ENCODE peak calls at places on chromosomes 12 and 14, in five cellular contexts. One of them, this sample, is unnamed.

GRCh38 chr12:25241171-25242020 is 9.3 kb downstream of the KRAS start:
- DNase-seq in K562: no peak
- DNase-seq in Panc1: peak
- DNase-seq in vagina: no peak
- DNase-seq in stomach: no peak
- DNase-seq in this sample: no peak

GRCh38 chr14:98766818-98767217 is 505.2 kb downstream of the BCL11B start:
- DNase-seq in K562: no peak
- DNase-seq in Panc1: no peak
- DNase-seq in stomach: no peak
- DNase-seq in vagina: peak
- DNase-seq in this sample: no peak

GRCh38 chr12:57069522-57069921 is 9.1 kb downstream of the NEMP1 start:
- DNase-seq in K562: peak
- DNase-seq in stomach: peak
- DNase-seq in Panc1: peak
- DNase-seq in vagina: no peak
- DNase-seq in this sample: peak

GRCh38 chr12:98698603-98699463 is 53.7 kb downstream of the APAF1 start:
- DNase-seq in Panc1: peak
- DNase-seq in stomach: peak
- DNase-seq in vagina: no peak
- DNase-seq in K562: peak
- DNase-seq in this sample: peak

GRCh38 chr12:87439990-87440827 is 589.0 kb downstream of the C12orf50 start:
- DNase-seq in Panc1: peak
- DNase-seq in stomach: peak
- DNase-seq in K562: no peak
- DNase-seq in vagina: no peak
- DNase-seq in this sample: peak

GRCh38 chr12:119262388-119262787 is 72.1 kb upstream of the CCDC60 start:
- DNase-seq in stomach: no peak
- DNase-seq in vagina: no peak
- DNase-seq in Panc1: no peak
- DNase-seq in K562: no peak
- DNase-seq in this sample: no peak

GRCh38 chr14:103546651-103547454 is 15.6 kb downstream of the BAG5 start:
- DNase-seq in stomach: peak
- DNase-seq in vagina: no peak
- DNase-seq in Panc1: no peak
- DNase-seq in K562: peak
- DNase-seq in this sample: no peak

GRCh38 chr14:34147461-34147860 is 196.6 kb upstream of the EGLN3 start:
- DNase-seq in vagina: no peak
- DNase-seq in stomach: no peak
- DNase-seq in Panc1: no peak
- DNase-seq in K562: no peak
- DNase-seq in this sample: no peak

GRCh38 chr14:103817595-103817994 is 29.8 kb downstream of the PPP1R13B start:
- DNase-seq in Panc1: no peak
- DNase-seq in K562: no peak
- DNase-seq in stomach: no peak
- DNase-seq in vagina: no peak
- DNase-seq in this sample: no peak

DNA sequence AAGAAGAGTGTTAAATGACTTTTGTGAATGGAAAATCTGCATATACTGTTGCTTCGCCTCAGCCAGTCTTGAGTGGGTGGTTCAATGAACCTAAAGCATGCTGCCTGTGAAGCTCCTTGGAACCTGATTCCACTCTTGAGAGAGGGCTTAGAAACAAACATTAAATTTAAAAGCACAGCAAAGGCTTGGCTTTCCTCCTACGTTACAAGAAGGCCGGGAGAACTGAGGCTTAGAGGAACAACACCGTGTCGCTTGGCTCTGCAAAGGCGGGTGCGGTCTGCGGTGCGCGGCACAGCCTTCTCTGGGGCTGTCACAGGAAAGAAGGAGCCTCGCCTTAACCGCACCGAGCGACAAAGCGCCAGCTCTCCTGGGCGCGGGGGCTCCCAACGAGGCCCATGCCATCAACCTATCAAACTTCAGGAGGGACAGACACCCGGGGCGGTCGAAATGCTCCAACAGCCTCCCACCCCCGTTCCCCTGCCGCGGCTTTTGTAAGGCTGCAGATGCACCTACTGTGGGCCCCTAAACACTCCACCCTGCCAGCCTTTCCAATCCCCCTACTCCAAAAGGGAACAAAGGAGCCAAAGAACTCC is 791 bp downstream of the OSBPL8 start:
- DNase-seq in vagina: peak
- DNase-seq in Panc1: no peak
- DNase-seq in stomach: peak
- DNase-seq in K562: peak
- DNase-seq in this sample: peak
- TF ChIP-seq POLR2AphosphoS5 in vagina: no peak
- TF ChIP-seq POLR2AphosphoS5 in Panc1: no peak
- TF ChIP-seq POLR2AphosphoS5 in stomach: peak
- TF ChIP-seq POLR2AphosphoS5 in K562: no peak
- TF ChIP-seq POLR2AphosphoS5 in this sample: no peak

GRCh38 chr12:30753233-30753632 is 1.5 kb downstream of the CAPRIN2 start:
- DNase-seq in K562: peak
- DNase-seq in Panc1: peak
- DNase-seq in stomach: no peak
- DNase-seq in vagina: no peak
- DNase-seq in this sample: no peak
- TF ChIP-seq CTCF in K562: peak
- TF ChIP-seq CTCF in Panc1: peak
- TF ChIP-seq CTCF in stomach: no peak
- TF ChIP-seq CTCF in vagina: no peak
- TF ChIP-seq CTCF in this sample: no peak

GRCh38 chr12:9760699-9761406 is at the start of gene CD69:
- DNase-seq in stomach: peak
- DNase-seq in K562: peak
- DNase-seq in Panc1: no peak
- DNase-seq in vagina: no peak
- DNase-seq in this sample: no peak
- TF ChIP-seq POLR2AphosphoS5 in stomach: peak
- TF ChIP-seq POLR2AphosphoS5 in K562: peak
- TF ChIP-seq POLR2AphosphoS5 in Panc1: no peak
- TF ChIP-seq POLR2AphosphoS5 in vagina: no peak
- TF ChIP-seq POLR2AphosphoS5 in this sample: no peak

GRCh38 chr12:31589896-31590729 is 823 bp downstream of the DENND5B start:
- DNase-seq in K562: peak
- DNase-seq in Panc1: peak
- DNase-seq in stomach: peak
- DNase-seq in vagina: no peak
- DNase-seq in this sample: no peak
- TF ChIP-seq CTCF in K562: no peak
- TF ChIP-seq CTCF in Panc1: peak
- TF ChIP-seq CTCF in stomach: no peak
- TF ChIP-seq CTCF in vagina: no peak
- TF ChIP-seq CTCF in this sample: no peak

DNA sequence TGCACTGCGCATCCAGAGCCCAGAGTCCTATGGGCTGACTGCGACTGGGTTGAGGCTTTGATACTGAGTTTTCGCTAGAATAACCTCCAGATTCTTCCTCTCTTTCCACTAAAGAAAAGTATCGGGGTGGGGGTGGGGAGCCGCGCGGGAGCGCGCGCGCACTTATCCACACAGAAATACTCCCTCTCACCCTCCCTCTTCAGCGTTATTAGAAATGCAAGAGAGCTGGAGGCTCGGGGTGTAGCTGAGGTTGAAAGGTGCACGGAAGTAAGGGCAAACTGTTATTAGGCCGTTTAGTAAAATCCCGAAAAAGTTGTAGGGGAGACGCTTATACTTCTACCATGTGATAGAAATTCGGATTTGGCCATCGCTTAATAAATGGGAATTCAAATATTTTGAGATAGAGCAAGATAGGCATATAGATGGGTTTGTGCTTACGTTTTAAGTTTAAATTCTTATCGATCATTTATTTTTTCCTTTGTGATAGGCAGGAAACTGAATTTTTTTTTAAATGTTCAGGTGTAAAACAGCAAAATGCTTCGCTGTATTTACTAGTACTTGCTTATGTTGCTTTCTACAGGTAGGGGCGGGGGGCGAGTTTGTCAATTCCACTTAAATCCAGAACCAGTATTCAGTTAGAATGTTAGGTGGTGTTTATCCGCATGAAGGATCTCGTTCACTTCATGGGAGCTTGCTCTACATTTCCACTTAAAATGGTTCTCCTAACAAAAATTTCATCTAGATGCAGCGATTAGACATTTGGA is 1.1 kb downstream of the ARHGAP5 start:
- DNase-seq in stomach: peak
- DNase-seq in K562: peak
- DNase-seq in Panc1: no peak
- DNase-seq in vagina: peak
- DNase-seq in this sample: peak
- TF ChIP-seq POLR2AphosphoS5 in stomach: peak
- TF ChIP-seq POLR2AphosphoS5 in K562: no peak
- TF ChIP-seq POLR2AphosphoS5 in Panc1: no peak
- TF ChIP-seq POLR2AphosphoS5 in vagina: peak
- TF ChIP-seq POLR2AphosphoS5 in this sample: no peak

GRCh38 chr14:49634547-49635334 is at the start of gene DNAAF2:
- DNase-seq in Panc1: no peak
- DNase-seq in K562: peak
- DNase-seq in stomach: peak
- DNase-seq in vagina: no peak
- DNase-seq in this sample: peak
- TF ChIP-seq CTCF in Panc1: no peak
- TF ChIP-seq CTCF in K562: no peak
- TF ChIP-seq CTCF in stomach: no peak
- TF ChIP-seq CTCF in vagina: no peak
- TF ChIP-seq CTCF in this sample: no peak

GRCh38 chr12:124347805-124348658 is 53.1 kb downstream of the RFLNA start:
- DNase-seq in vagina: no peak
- DNase-seq in stomach: no peak
- DNase-seq in Panc1: no peak
- DNase-seq in K562: peak
- DNase-seq in this sample: no peak
- TF ChIP-seq POLR2AphosphoS5 in vagina: no peak
- TF ChIP-seq POLR2AphosphoS5 in stomach: no peak
- TF ChIP-seq POLR2AphosphoS5 in Panc1: no peak
- TF ChIP-seq POLR2AphosphoS5 in K562: no peak
- TF ChIP-seq POLR2AphosphoS5 in this sample: no peak

DNA sequence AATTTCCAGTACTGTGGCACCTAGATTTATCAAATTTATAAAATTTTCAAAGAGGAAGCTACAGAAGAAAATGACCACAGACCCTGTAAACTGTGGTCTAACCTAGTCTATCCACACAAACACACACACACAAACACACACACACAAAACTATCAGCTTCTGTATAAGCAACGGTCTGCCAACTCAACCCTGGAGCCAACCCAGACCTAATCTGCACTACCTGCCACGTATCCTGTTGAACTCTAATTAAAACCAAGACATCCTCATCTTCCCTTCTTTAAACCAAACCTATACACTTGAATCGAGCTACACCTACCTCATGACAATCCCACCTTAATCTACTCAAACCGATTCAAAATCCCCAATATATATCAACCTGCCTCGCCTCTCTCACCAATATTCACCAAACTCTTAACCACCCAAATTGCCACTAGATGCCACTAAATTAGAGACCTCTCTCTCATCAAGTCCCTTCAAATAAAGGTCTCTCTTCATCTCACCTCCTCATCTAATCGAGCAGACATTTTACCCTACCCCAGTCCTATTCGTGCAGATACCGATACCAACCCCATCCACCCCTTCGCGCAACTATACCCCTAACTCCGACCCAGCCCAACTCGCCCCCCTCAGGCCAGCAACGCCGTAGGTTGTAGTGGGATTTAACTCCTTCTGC is 807 bp downstream of the ACIN1 start:
- DNase-seq in Panc1: no peak
- DNase-seq in vagina: peak
- DNase-seq in K562: no peak
- DNase-seq in stomach: no peak
- DNase-seq in this sample: no peak
- TF ChIP-seq CTCF in Panc1: no peak
- TF ChIP-seq CTCF in vagina: no peak
- TF ChIP-seq CTCF in K562: peak
- TF ChIP-seq CTCF in stomach: no peak
- TF ChIP-seq CTCF in this sample: no peak

This sample was measured in breast epithelium.